ENCODE peak calls at places on chromosome 22, in seven cellular contexts. T is T-cell; B is activated CD4-positive, alpha-beta T cell treated with anti-CD3 and anti-CD28 coated beads, Interleukin-2, amount 10 ng/mL, durations not matched to agents 7 days and 5 days; P is AG08396; F is LoVo; Z is NCI-H510A; K is cardiac fibroblast. E is an unnamed sample.

GRCh38 chr22:41478473-41478872 is 9.6 kb downstream of the ACO2 start:
- DNase-seq in T (no peak), Z (no peak), F (no peak), B (no peak), P (no peak), K (no peak), E (no peak)

GRCh38 chr22:37208401-37209139 is 3.7 kb downstream of the SSTR3 start:
- DNase-seq in P (no peak), K (no peak), F (no peak), Z (no peak), T (no peak), B (no peak), E (no peak)

GRCh38 chr22:36160499-36160942 is at the start of gene APOL3:
- DNase-seq in Z (no peak), P (peak), K (peak), B (peak), F (peak), T (no peak), E (no peak)

GRCh38 chr22:38756631-38757463 is 1.0 kb upstream of the SUN2 start:
- DNase-seq in B (no peak), T (no peak), Z (no peak), F (no peak), P (no peak), K (no peak), E (no peak)

GRCh38 chr22:45932066-45932465 is 44.9 kb downstream of the WNT7B start:
- DNase-seq in B (no peak), F (no peak), T (no peak), P (no peak), Z (no peak), K (peak), E (no peak)

GRCh38 chr22:17997456-17997855 is 26.9 kb downstream of the MICAL3 start:
- DNase-seq in F (no peak), Z (no peak), K (no peak), T (no peak), B (no peak), P (no peak), E (no peak)

GRCh38 chr22:48959496-48959895 is 868.2 kb downstream of the BRD1 start:
- DNase-seq in Z (no peak), F (no peak), B (no peak), T (no peak), K (no peak), P (no peak), E (no peak)

GRCh38 chr22:49301398-49302149 is 526.1 kb downstream of the BRD1 start:
- DNase-seq in K (no peak), B (no peak), F (no peak), Z (no peak), T (no peak), P (no peak), E (no peak)

GRCh38 chr22:46734830-46735453 is 3.1 kb downstream of the CERK start:
- DNase-seq in P (no peak), B (peak), K (no peak), Z (peak), T (peak), F (no peak), E (no peak)

GRCh38 chr22:21991774-21992173 is 9.2 kb upstream of the TOP3B start:
- DNase-seq in Z (no peak), B (no peak), P (no peak), T (no peak), K (no peak), F (no peak), E (no peak)

GRCh38 chr22:29689872-29690213 is 30.0 kb upstream of the CABP7 start:
- DNase-seq in Z (no peak), K (peak), T (peak), F (no peak), B (peak), P (peak), E (no peak)

GRCh38 chr22:43500792-43501785 is 89.3 kb downstream of the MPPED1 start:
- DNase-seq in T (no peak), Z (no peak), P (no peak), F (no peak), K (no peak), B (no peak), E (no peak)

GRCh38 chr22:42964994-42965699 is 49.8 kb downstream of the PACSIN2 start:
- DNase-seq in T (no peak), K (no peak), P (no peak), F (no peak), Z (no peak), B (no peak), E (no peak)

GRCh38 chr22:39384750-39385480 is 14.7 kb upstream of the TAB1 start:
- DNase-seq in F (no peak), T (no peak), P (no peak), K (peak), Z (no peak), B (no peak), E (no peak)

GRCh38 chr22:46619240-46619829 is 851 bp upstream of the GRAMD4 start:
- DNase-seq in Z (no peak), P (no peak), T (no peak), F (no peak), K (no peak), B (no peak), E (peak)

GRCh38 chr22:43168416-43169309 is 17.3 kb downstream of the TSPO start:
- DNase-seq in K (peak), F (no peak), Z (no peak), T (no peak), P (peak), B (no peak), E (no peak)

E was measured in NCI-H524 treated with DMSO at 0.1 percent for 48 hours.